ENCODE peak calls at places on chromosome 9, in four cellular contexts. One of them, this sample, is unnamed.

GRCh38 chr9:126979461-126979860 is 64.9 kb downstream of the RALGPS1 start:
- DNase-seq in neural crest cell: no peak
- DNase-seq in astrocyte of the spinal cord: no peak
- DNase-seq in mesothelial cell of epicardium: no peak
- DNase-seq in this sample: no peak

GRCh38 chr9:2545881-2546490 is 75.6 kb upstream of the VLDLR start:
- DNase-seq in mesothelial cell of epicardium: no peak
- DNase-seq in neural crest cell: no peak
- DNase-seq in astrocyte of the spinal cord: no peak
- DNase-seq in this sample: no peak

GRCh38 chr9:32300373-32300772 is 84.1 kb upstream of the ACO1 start:
- DNase-seq in mesothelial cell of epicardium: no peak
- DNase-seq in neural crest cell: no peak
- DNase-seq in astrocyte of the spinal cord: no peak
- DNase-seq in this sample: no peak

GRCh38 chr9:85941966-85942912 is 1.3 kb downstream of the NAA35 start:
- DNase-seq in mesothelial cell of epicardium: no peak
- DNase-seq in astrocyte of the spinal cord: peak; percentile 7
- DNase-seq in neural crest cell: no peak
- DNase-seq in this sample: no peak

GRCh38 chr9:129676970-129677369 is 11.5 kb downstream of the PRRX2 start:
- DNase-seq in mesothelial cell of epicardium: no peak
- DNase-seq in astrocyte of the spinal cord: no peak
- DNase-seq in neural crest cell: no peak
- DNase-seq in this sample: no peak

GRCh38 chr9:89874351-89875321 is 269.8 kb downstream of the GADD45G start:
- DNase-seq in astrocyte of the spinal cord: no peak
- DNase-seq in mesothelial cell of epicardium: no peak
- DNase-seq in neural crest cell: no peak
- DNase-seq in this sample: no peak

GRCh38 chr9:115525438-115526058 is 407.6 kb upstream of the TNC start:
- DNase-seq in astrocyte of the spinal cord: no peak
- DNase-seq in mesothelial cell of epicardium: no peak
- DNase-seq in neural crest cell: no peak
- DNase-seq in this sample: no peak

GRCh38 chr9:90795879-90796317 is 5.7 kb upstream of the SYK start:
- DNase-seq in mesothelial cell of epicardium: no peak
- DNase-seq in neural crest cell: no peak
- DNase-seq in astrocyte of the spinal cord: no peak
- DNase-seq in this sample: no peak

GRCh38 chr9:121349009-121349408 is 21.0 kb downstream of the STOM start:
- DNase-seq in mesothelial cell of epicardium: no peak
- DNase-seq in astrocyte of the spinal cord: peak; percentile 31
- DNase-seq in neural crest cell: no peak
- DNase-seq in this sample: no peak

GRCh38 chr9:36543916-36544315 is 28.8 kb upstream of the MELK start:
- DNase-seq in mesothelial cell of epicardium: no peak
- DNase-seq in astrocyte of the spinal cord: peak; percentile 68
- DNase-seq in neural crest cell: no peak
- DNase-seq in this sample: no peak

GRCh38 chr9:35060548-35061207 is 11.7 kb downstream of the VCP start:
- DNase-seq in neural crest cell: no peak
- DNase-seq in astrocyte of the spinal cord: no peak
- DNase-seq in mesothelial cell of epicardium: no peak
- DNase-seq in this sample: no peak

GRCh38 chr9:10479172-10479571 is 133.6 kb downstream of the PTPRD start:
- DNase-seq in neural crest cell: no peak
- DNase-seq in astrocyte of the spinal cord: peak; percentile 5
- DNase-seq in mesothelial cell of epicardium: no peak
- DNase-seq in this sample: no peak

GRCh38 chr9:115891929-115892328 is 261.7 kb upstream of the PAPPA start:
- DNase-seq in neural crest cell: no peak
- DNase-seq in astrocyte of the spinal cord: peak; percentile 51
- DNase-seq in mesothelial cell of epicardium: no peak
- DNase-seq in this sample: no peak

GRCh38 chr9:129026442-129027223 is 1.5 kb downstream of the SH3GLB2 start:
- DNase-seq in neural crest cell: no peak
- DNase-seq in mesothelial cell of epicardium: no peak
- DNase-seq in astrocyte of the spinal cord: peak; percentile 27
- DNase-seq in this sample: peak; percentile 63

GRCh38 chr9:95733687-95734659 is 141.5 kb upstream of the ERCC6L2 start:
- DNase-seq in neural crest cell: no peak
- DNase-seq in mesothelial cell of epicardium: no peak
- DNase-seq in astrocyte of the spinal cord: no peak
- DNase-seq in this sample: no peak

GRCh38 chr9:137267933-137268355 is 9.6 kb upstream of the TOR4A start:
- DNase-seq in astrocyte of the spinal cord: no peak
- DNase-seq in mesothelial cell of epicardium: no peak
- DNase-seq in neural crest cell: no peak
- DNase-seq in this sample: no peak

GRCh38 chr9:16202913-16203734 is 650.3 kb downstream of the CCDC171 start:
- DNase-seq in neural crest cell: no peak
- DNase-seq in mesothelial cell of epicardium: no peak
- DNase-seq in astrocyte of the spinal cord: peak; percentile 92
- DNase-seq in this sample: no peak

GRCh38 chr9:113614843-113615648 is 151.5 kb downstream of the RGS3 start:
- DNase-seq in astrocyte of the spinal cord: peak; percentile 74
- DNase-seq in neural crest cell: no peak
- DNase-seq in mesothelial cell of epicardium: no peak
- DNase-seq in this sample: no peak

GRCh38 chr9:121331549-121331948 is 38.5 kb downstream of the STOM start:
- DNase-seq in mesothelial cell of epicardium: no peak
- DNase-seq in astrocyte of the spinal cord: no peak
- DNase-seq in neural crest cell: no peak
- DNase-seq in this sample: no peak

GRCh38 chr9:6625363-6625762 is 20.2 kb downstream of the GLDC start:
- DNase-seq in astrocyte of the spinal cord: no peak
- DNase-seq in neural crest cell: no peak
- DNase-seq in mesothelial cell of epicardium: no peak
- DNase-seq in this sample: no peak

GRCh38 chr9:110979636-110980035 is 58.6 kb downstream of the LPAR1 start:
- DNase-seq in mesothelial cell of epicardium: no peak
- DNase-seq in astrocyte of the spinal cord: no peak
- DNase-seq in neural crest cell: no peak
- DNase-seq in this sample: no peak

GRCh38 chr9:129748249-129748648 is 4.6 kb downstream of the PTGES start:
- DNase-seq in mesothelial cell of epicardium: no peak
- DNase-seq in neural crest cell: no peak
- DNase-seq in astrocyte of the spinal cord: peak; percentile 26
- DNase-seq in this sample: no peak

GRCh38 chr9:114080773-114081440 is 2.8 kb upstream of the AMBP start:
- DNase-seq in neural crest cell: no peak
- DNase-seq in mesothelial cell of epicardium: no peak
- DNase-seq in astrocyte of the spinal cord: no peak
- DNase-seq in this sample: no peak

GRCh38 chr9:5364294-5364990 is 24.8 kb upstream of the RLN1 start:
- DNase-seq in astrocyte of the spinal cord: no peak
- DNase-seq in mesothelial cell of epicardium: no peak
- DNase-seq in neural crest cell: no peak
- DNase-seq in this sample: no peak

GRCh38 chr9:11506980-11507379 is 894.2 kb upstream of the PTPRD start:
- DNase-seq in mesothelial cell of epicardium: no peak
- DNase-seq in astrocyte of the spinal cord: no peak
- DNase-seq in neural crest cell: no peak
- DNase-seq in this sample: no peak

GRCh38 chr9:109452761-109453160 is 45.3 kb downstream of the PTPN3 start:
- DNase-seq in mesothelial cell of epicardium: no peak
- DNase-seq in astrocyte of the spinal cord: peak; percentile 65
- DNase-seq in neural crest cell: no peak
- DNase-seq in this sample: no peak

GRCh38 chr9:93815135-93815534 is 140.0 kb downstream of the BARX1 start:
- DNase-seq in mesothelial cell of epicardium: no peak
- DNase-seq in astrocyte of the spinal cord: no peak
- DNase-seq in neural crest cell: no peak
- DNase-seq in this sample: no peak

GRCh38 chr9:93815677-93816076 is 139.5 kb downstream of the BARX1 start:
- DNase-seq in astrocyte of the spinal cord: no peak
- DNase-seq in mesothelial cell of epicardium: no peak
- DNase-seq in neural crest cell: no peak
- DNase-seq in this sample: no peak

GRCh38 chr9:93813221-93813620 is 141.9 kb downstream of the BARX1 start:
- DNase-seq in astrocyte of the spinal cord: no peak
- DNase-seq in mesothelial cell of epicardium: no peak
- DNase-seq in neural crest cell: no peak
- DNase-seq in this sample: no peak

GRCh38 chr9:93813687-93814560 is 141.2 kb downstream of the BARX1 start:
- DNase-seq in neural crest cell: no peak
- DNase-seq in mesothelial cell of epicardium: no peak
- DNase-seq in astrocyte of the spinal cord: no peak
- DNase-seq in this sample: no peak

DNA sequence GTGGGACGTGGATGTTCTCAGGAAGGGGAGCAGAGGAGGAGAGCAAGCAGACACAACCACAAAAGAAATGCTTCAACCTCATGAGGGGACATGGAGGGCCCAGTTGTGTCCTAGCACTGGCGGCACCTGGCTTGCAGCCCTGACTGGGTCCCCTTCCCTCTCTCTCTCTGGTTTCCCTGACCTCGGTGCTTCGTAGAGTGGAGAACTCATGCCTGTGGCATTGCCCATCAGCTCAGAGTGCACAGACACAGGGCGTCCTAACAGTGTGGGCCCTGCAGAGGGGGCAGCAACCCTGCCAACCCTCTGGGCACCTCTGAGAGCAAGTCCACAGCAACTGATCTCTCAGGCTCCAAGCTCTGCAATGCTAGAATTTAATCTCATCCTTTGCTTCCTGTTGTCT is 140.6 kb downstream of the BARX1 start:
- DNase-seq in neural crest cell: no peak
- DNase-seq in astrocyte of the spinal cord: no peak
- DNase-seq in mesothelial cell of epicardium: no peak
- DNase-seq in this sample: no peak
- TF ChIP-seq CTCF in neural crest cell: peak; percentile 30
- TF ChIP-seq CTCF in astrocyte of the spinal cord: no peak
- TF ChIP-seq CTCF in mesothelial cell of epicardium: no peak
- TF ChIP-seq CTCF in this sample: peak; percentile 29

DNA sequence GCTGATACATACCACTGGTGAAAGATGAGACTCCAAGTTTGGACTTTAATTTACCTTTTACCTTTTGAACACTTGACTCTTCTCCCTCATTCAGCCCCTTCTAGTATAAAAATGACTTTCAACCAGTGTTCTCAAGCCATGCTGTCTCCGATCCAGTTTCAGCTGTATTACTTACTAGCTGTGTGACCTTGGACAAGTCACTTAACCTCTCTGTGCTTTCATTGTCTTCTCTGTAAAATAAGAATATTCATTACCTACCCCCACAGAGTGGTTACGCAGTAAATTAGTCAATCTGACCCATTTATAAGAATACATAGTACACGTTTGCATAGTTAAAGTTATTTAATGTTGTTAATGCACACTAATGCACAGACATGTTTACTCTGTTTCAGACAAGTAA is 12.6 kb upstream of the CEMIP2 start:
- DNase-seq in astrocyte of the spinal cord: no peak
- DNase-seq in neural crest cell: no peak
- DNase-seq in mesothelial cell of epicardium: no peak
- DNase-seq in this sample: no peak
- TF ChIP-seq CTCF in astrocyte of the spinal cord: no peak
- TF ChIP-seq CTCF in neural crest cell: no peak
- TF ChIP-seq CTCF in mesothelial cell of epicardium: no peak
- TF ChIP-seq CTCF in this sample: no peak

GRCh38 chr9:78606011-78606410 is 309.1 kb downstream of the PSAT1 start:
- DNase-seq in mesothelial cell of epicardium: no peak
- DNase-seq in astrocyte of the spinal cord: no peak
- DNase-seq in neural crest cell: no peak
- DNase-seq in this sample: no peak
- TF ChIP-seq CTCF in mesothelial cell of epicardium: no peak
- TF ChIP-seq CTCF in astrocyte of the spinal cord: no peak
- TF ChIP-seq CTCF in neural crest cell: no peak
- TF ChIP-seq CTCF in this sample: no peak

DNA sequence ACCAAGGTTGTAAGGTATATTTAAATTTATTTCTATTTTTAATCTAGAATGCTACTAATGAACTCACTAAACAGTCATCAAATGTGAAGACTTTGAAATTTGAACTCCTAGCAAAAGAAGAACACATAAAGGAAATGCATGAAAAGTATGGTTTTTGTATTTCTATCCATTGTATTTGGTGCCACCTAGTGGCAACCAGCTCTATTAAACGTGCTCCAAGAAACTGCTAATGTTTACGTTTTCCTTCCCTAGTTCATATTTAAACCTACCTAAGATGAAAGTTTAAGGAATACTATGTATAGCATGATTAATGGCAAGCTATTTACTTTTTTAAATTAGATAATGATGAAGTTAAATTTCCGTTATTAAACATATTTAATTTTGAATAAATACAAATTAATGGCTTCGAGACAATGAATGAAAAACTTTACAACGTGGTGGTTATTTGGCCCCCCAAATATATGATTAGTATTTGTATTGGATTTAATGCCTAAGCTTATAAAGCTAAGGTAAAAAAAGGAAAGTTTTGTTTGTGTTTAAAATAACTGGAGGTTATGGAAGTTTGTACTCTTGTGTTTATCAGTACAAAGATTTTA is 115.9 kb upstream of the SH3GL2 start:
- DNase-seq in astrocyte of the spinal cord: peak; percentile 76
- DNase-seq in neural crest cell: peak; percentile 25
- DNase-seq in mesothelial cell of epicardium: no peak
- DNase-seq in this sample: peak; percentile 45
- TF ChIP-seq CTCF in astrocyte of the spinal cord: peak; percentile 55
- TF ChIP-seq CTCF in neural crest cell: peak; percentile 93
- TF ChIP-seq CTCF in mesothelial cell of epicardium: peak; percentile 83
- TF ChIP-seq CTCF in this sample: peak; percentile 86

GRCh38 chr9:21153688-21154608 is 12.3 kb upstream of the IFNW1 start:
- DNase-seq in neural crest cell: peak; percentile 4
- DNase-seq in mesothelial cell of epicardium: no peak
- DNase-seq in astrocyte of the spinal cord: peak; percentile 59
- DNase-seq in this sample: peak; percentile 8
- TF ChIP-seq CTCF in neural crest cell: peak; percentile 47
- TF ChIP-seq CTCF in mesothelial cell of epicardium: no peak
- TF ChIP-seq CTCF in astrocyte of the spinal cord: peak; percentile 16
- TF ChIP-seq CTCF in this sample: no peak

GRCh38 chr9:131641618-131642495 is 96.5 kb downstream of the PRRT1B start:
- DNase-seq in mesothelial cell of epicardium: no peak
- DNase-seq in astrocyte of the spinal cord: peak; percentile 67
- DNase-seq in neural crest cell: no peak
- DNase-seq in this sample: no peak
- TF ChIP-seq CTCF in mesothelial cell of epicardium: no peak
- TF ChIP-seq CTCF in astrocyte of the spinal cord: peak; percentile 13
- TF ChIP-seq CTCF in neural crest cell: no peak
- TF ChIP-seq CTCF in this sample: no peak

This sample was measured in nephron progenitor cell.